ENCODE peak calls at places on chromosomes 13 and 19, in five cellular contexts. Z is activated naive CD8-positive, alpha-beta T cell treated with anti-CD3 and anti-CD28 coated beads for 36 hours; N is NCI-H1417; D is Calu3; O is kidney glomerular epithelial cell. T is an unnamed sample.

GRCh38 chr13:65990684-65991083 is 1239.5 kb downstream of the PCDH9 start:
- DNase-seq in O (no peak), N (no peak), D (no peak), Z (no peak), T (no peak)

GRCh38 chr13:98801626-98802418 is 49.4 kb upstream of the SLC15A1 start:
- DNase-seq in Z (no peak), O (no peak), D (no peak), N (no peak), T (no peak)

GRCh38 chr13:60654405-60654804 is 257.4 kb downstream of the TDRD3 start:
- DNase-seq in N (peak), O (peak), Z (no peak), D (no peak), T (no peak)

GRCh38 chr13:61414136-61414535 is 1.5 kb downstream of the PCDH20 start:
- DNase-seq in N (no peak), Z (no peak), D (no peak), O (peak), T (no peak)

GRCh38 chr19:54434862-54435174 is 14.2 kb upstream of the LENG8 start:
- DNase-seq in N (no peak), O (no peak), Z (peak), D (no peak), T (no peak)

GRCh38 chr13:50969691-50970090 is 60.1 kb downstream of the RNASEH2B start:
- DNase-seq in O (no peak), N (peak), Z (no peak), D (no peak), T (no peak)

GRCh38 chr19:6947745-6948144 is 60.4 kb downstream of the ADGRE1 start:
- DNase-seq in O (peak), Z (peak), D (peak), N (no peak), T (no peak)

GRCh38 chr19:30148039-30148438 is 206.0 kb downstream of the URI1 start:
- DNase-seq in Z (no peak), O (no peak), N (no peak), D (peak), T (no peak)

GRCh38 chr19:51703655-51704515 is 10.8 kb downstream of the SPACA6 start:
- DNase-seq in O (peak), Z (peak), D (peak), N (no peak), T (peak)

GRCh38 chr19:55245236-55245904 is 13.4 kb downstream of the PPP6R1 start:
- DNase-seq in D (no peak), N (no peak), O (no peak), Z (no peak), T (no peak)

GRCh38 chr19:34984287-34984686 is 15.8 kb upstream of the GRAMD1A start:
- DNase-seq in O (no peak), N (no peak), D (no peak), Z (no peak), T (no peak)

T was measured in SIG-M5.